ENCODE peak calls at places on chromosomes 12 and 14, in seven cellular contexts. V is HCT116, R is K562, M is HepG2, J is GM12878, H is SK-N-SH, T is H1. A is an unnamed sample.

GRCh38 chr14:22545842-22546721 is 42.9 kb downstream of the DAD1 start:
- DNase-seq in V (no peak), R (no peak), M (no peak), J (no peak), H (no peak), T (no peak), A (no peak)

GRCh38 chr14:80456200-80456599 is 244.9 kb upstream of the DIO2 start:
- DNase-seq in V (no peak), R (no peak), M (no peak), J (no peak), H (no peak), T (no peak), A (no peak)

GRCh38 chr14:71488703-71489141 is 443.5 kb upstream of the RGS6 start:
- DNase-seq in V (no peak), R (no peak), M (no peak), J (no peak), H (no peak), T (no peak), A (no peak)

GRCh38 chr12:63036216-63036973 is 101.4 kb upstream of the PPM1H start:
- DNase-seq in V (no peak), R (no peak), M (no peak), J (no peak), H (no peak), T (no peak), A (no peak)

GRCh38 chr12:107385518-107385917 is 292.2 kb upstream of the CRY1 start:
- DNase-seq in V (no peak), R (no peak), M (no peak), J (no peak), H (no peak), T (no peak), A (no peak)

GRCh38 chr12:89454080-89454848 is 70.3 kb downstream of the GALNT4 start:
- DNase-seq in V (no peak), R (no peak), M (no peak), J (no peak), H (no peak), T (no peak), A (no peak)

GRCh38 chr12:122921917-122922316 is 26.0 kb upstream of the VPS37B start:
- DNase-seq in V (no peak), R (no peak), M (no peak), J (no peak), H (no peak), T (no peak), A (no peak)

GRCh38 chr14:87084908-87085307 is 908.1 kb downstream of the GALC start:
- DNase-seq in V (no peak), R (no peak), M (no peak), J (no peak), H (no peak), T (no peak), A (no peak)

GRCh38 chr14:100712490-100712889 is 14.2 kb upstream of the DLK1 start:
- DNase-seq in V (no peak), R (no peak), M (no peak), J (no peak), H (no peak), T (no peak), A (no peak)

GRCh38 chr12:26878661-26879119 is 45.7 kb upstream of the ITPR2 start:
- DNase-seq in V (no peak), R (no peak), M (no peak), J (no peak), H (peak), T (no peak), A (no peak)

GRCh38 chr12:51846911-51847829 is 1.3 kb downstream of the FIGNL2 start:
- DNase-seq in V (no peak), R (peak), M (no peak), J (no peak), H (peak), T (no peak), A (no peak)

GRCh38 chr12:13670249-13670648 is 311.2 kb downstream of the GRIN2B start:
- DNase-seq in V (no peak), R (no peak), M (no peak), J (no peak), H (no peak), T (no peak), A (no peak)

GRCh38 chr12:117134059-117134458 is 34.8 kb upstream of the TESC start:
- DNase-seq in V (no peak), R (no peak), M (no peak), J (no peak), H (no peak), T (no peak), A (no peak)

GRCh38 chr12:32444895-32445294 is 45.5 kb downstream of the FGD4 start:
- DNase-seq in V (peak), R (no peak), M (peak), J (no peak), H (no peak), T (no peak), A (no peak)

GRCh38 chr14:29035129-29035528 is 268.5 kb downstream of the FOXG1 start:
- DNase-seq in V (no peak), R (no peak), M (no peak), J (no peak), H (no peak), T (no peak), A (no peak)

GRCh38 chr12:63445266-63445665 is 223.0 kb downstream of the DPY19L2 start:
- DNase-seq in V (no peak), R (no peak), M (no peak), J (no peak), H (no peak), T (no peak), A (no peak)

GRCh38 chr12:1605129-1606020 is 11.0 kb upstream of the FBXL14 start:
- DNase-seq in V (peak), R (peak), M (peak), J (no peak), H (peak), T (no peak), A (peak)

GRCh38 chr12:88469136-88469535 is 111.1 kb downstream of the KITLG start:
- DNase-seq in V (no peak), R (no peak), M (no peak), J (no peak), H (no peak), T (no peak), A (no peak)

GRCh38 chr14:93752980-93753561 is 35.2 kb downstream of the PRIMA1 start:
- DNase-seq in V (no peak), R (no peak), M (no peak), J (no peak), H (peak), T (no peak), A (no peak)

GRCh38 chr12:113819495-113819894 is 146.6 kb downstream of the RBM19 start:
- DNase-seq in V (no peak), R (no peak), M (no peak), J (no peak), H (no peak), T (no peak), A (no peak)

GRCh38 chr12:22971247-22971646 is 346.3 kb downstream of the ETNK1 start:
- DNase-seq in V (no peak), R (no peak), M (no peak), J (no peak), H (no peak), T (no peak), A (no peak)

GRCh38 chr14:43894534-43894933 is 612.5 kb downstream of the FSCB start:
- DNase-seq in V (peak), R (peak), M (no peak), J (no peak), H (peak), T (no peak), A (no peak)

GRCh38 chr14:91337699-91338335 is 79.8 kb downstream of the CCDC88C start:
- DNase-seq in V (no peak), R (no peak), M (no peak), J (no peak), H (no peak), T (no peak), A (no peak)

GRCh38 chr12:63045020-63045860 is 105.8 kb downstream of the AVPR1A start:
- DNase-seq in V (no peak), R (no peak), M (no peak), J (no peak), H (no peak), T (no peak), A (no peak)

GRCh38 chr12:18857656-18858055 is 119.7 kb downstream of the CAPZA3 start:
- DNase-seq in V (no peak), R (no peak), M (no peak), J (no peak), H (no peak), T (no peak), A (no peak)

GRCh38 chr14:55451398-55451797 is 11.0 kb upstream of the TBPL2 start:
- DNase-seq in V (no peak), R (no peak), M (no peak), J (no peak), H (no peak), T (no peak), A (no peak)

GRCh38 chr12:51886021-51886710 is 1.7 kb upstream of the ANKRD33 start:
- DNase-seq in V (no peak), R (peak), M (peak), J (no peak), H (no peak), T (no peak), A (no peak)

GRCh38 chr12:94872007-94872653 is 131.4 kb downstream of the NDUFA12 start:
- DNase-seq in V (no peak), R (no peak), M (no peak), J (no peak), H (no peak), T (no peak), A (peak)

GRCh38 chr12:107976331-107976730 is 152.8 kb upstream of the WSCD2 start:
- DNase-seq in V (no peak), R (no peak), M (no peak), J (no peak), H (no peak), T (no peak), A (no peak)

GRCh38 chr12:111413442-111414086 is 7.8 kb downstream of the SH2B3 start:
- DNase-seq in V (no peak), R (no peak), M (no peak), J (no peak), H (no peak), T (no peak), A (no peak)

GRCh38 chr12:110345176-110345651 is 58.3 kb downstream of the ANAPC7 start:
- DNase-seq in V (no peak), R (no peak), M (peak), J (no peak), H (no peak), T (no peak), A (peak)

GRCh38 chr14:71220462-71220861 is 313.2 kb downstream of the PCNX1 start:
- DNase-seq in V (no peak), R (no peak), M (no peak), J (no peak), H (no peak), T (no peak), A (no peak)

GRCh38 chr14:29554335-29554734 is 373.3 kb downstream of the PRKD1 start:
- DNase-seq in V (no peak), R (no peak), M (no peak), J (no peak), H (no peak), T (no peak), A (no peak)

GRCh38 chr12:55692631-55693322 is 14.9 kb downstream of the ITGA7 start:
- DNase-seq in V (no peak), R (no peak), M (no peak), J (no peak), H (no peak), T (no peak), A (no peak)

GRCh38 chr12:34625116-34625515 is 602.8 kb downstream of the ALG10 start:
- DNase-seq in V (peak), R (peak), M (peak), J (no peak), H (no peak), T (no peak), A (peak)

DNA sequence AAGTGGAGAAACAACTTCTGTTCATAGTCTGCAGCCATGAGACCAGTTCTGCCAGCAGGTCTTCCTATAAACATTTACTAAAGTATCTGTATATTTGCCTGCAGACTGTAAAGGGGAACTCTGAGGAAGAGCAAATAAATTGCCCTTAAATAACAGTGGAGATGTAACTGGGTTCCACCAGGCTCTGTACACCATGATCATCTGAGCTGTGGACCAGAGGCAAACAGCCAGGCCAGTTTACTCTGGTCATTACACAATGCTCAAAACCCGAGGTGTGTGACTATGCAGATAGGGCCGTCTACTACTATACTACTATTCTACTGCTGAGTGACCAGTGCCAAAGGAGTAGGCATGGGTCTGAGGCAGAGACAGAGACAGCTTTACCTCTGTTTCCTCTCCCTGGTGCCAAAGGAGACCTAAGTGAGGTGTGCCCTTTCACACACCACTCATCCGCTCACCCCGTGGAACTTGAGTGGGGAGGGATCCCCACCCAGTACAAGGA is 21.2 kb upstream of the CERS5 start:
- DNase-seq in V (no peak), R (no peak), M (peak), J (no peak), H (no peak), T (no peak), A (peak)
- TF ChIP-seq JUND in V (no peak), R (no peak), M (no peak), J (no peak), H (no peak), T (no peak), A (no peak)

DNA sequence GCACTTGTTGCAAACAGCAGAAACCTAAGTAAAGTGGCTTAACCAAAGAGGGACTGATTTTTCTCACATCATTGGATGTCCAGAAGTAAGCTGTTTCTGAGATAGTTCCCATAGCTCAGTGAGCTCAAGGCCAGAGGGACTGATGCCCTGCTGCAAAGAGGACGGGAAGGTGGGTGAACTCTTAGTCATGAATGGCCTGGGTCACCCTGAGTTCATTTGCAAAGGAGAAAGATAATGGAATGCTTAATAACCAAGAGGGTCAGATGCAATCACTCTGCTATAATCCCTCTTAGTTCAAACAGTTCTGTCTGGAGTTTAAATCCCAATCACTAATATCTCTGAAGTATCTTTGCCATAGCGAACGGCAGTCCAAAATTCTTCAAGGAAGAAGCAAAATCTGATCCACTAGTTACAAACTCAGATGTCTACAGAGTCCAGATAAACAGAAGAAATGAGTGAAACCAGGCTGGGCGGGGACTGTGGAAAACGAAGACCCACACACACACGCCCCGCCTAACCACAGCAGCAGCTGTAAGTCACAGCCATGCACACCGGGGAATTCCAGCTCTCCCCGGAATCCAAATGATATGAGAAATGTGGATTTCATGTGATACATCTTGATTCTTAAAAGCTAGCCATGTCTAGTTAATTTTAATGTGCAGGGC is 289.5 kb downstream of the TMEM132D start:
- DNase-seq in V (no peak), R (no peak), M (no peak), J (no peak), H (no peak), T (no peak), A (no peak)
- TF ChIP-seq JUND in V (no peak), R (no peak), M (no peak), J (no peak), H (no peak), T (no peak), A (no peak)

GRCh38 chr12:98228619-98229538 is 286.5 kb upstream of the TMPO start:
- DNase-seq in V (no peak), R (no peak), M (no peak), J (no peak), H (no peak), T (no peak), A (no peak)

GRCh38 chr12:98227162-98227561 is 288.2 kb upstream of the TMPO start:
- DNase-seq in V (peak), R (no peak), M (peak), J (no peak), H (peak), T (no peak), A (no peak)

GRCh38 chr12:98221243-98221808 is 294.1 kb upstream of the TMPO start:
- DNase-seq in V (no peak), R (no peak), M (no peak), J (no peak), H (no peak), T (no peak), A (no peak)

GRCh38 chr12:98220636-98221035 is 294.8 kb upstream of the TMPO start:
- DNase-seq in V (no peak), R (no peak), M (no peak), J (no peak), H (no peak), T (no peak), A (no peak)

GRCh38 chr12:98224584-98225221 is 290.7 kb upstream of the TMPO start:
- DNase-seq in V (no peak), R (no peak), M (no peak), J (peak), H (no peak), T (no peak), A (no peak)
- TF ChIP-seq JUND in V (no peak), R (no peak), M (no peak), J (no peak), H (no peak), T (no peak), A (no peak)

GRCh38 chr14:65373671-65374039 is 38.9 kb upstream of the FUT8 start:
- DNase-seq in V (no peak), R (no peak), M (no peak), J (no peak), H (no peak), T (no peak), A (no peak)

GRCh38 chr14:65370890-65371289 is 41.6 kb upstream of the FUT8 start:
- DNase-seq in V (no peak), R (no peak), M (no peak), J (no peak), H (no peak), T (no peak), A (no peak)

GRCh38 chr14:65371784-65372183 is 40.7 kb upstream of the FUT8 start:
- DNase-seq in V (no peak), R (no peak), M (no peak), J (no peak), H (no peak), T (no peak), A (no peak)

GRCh38 chr14:65369560-65369959 is 43.0 kb upstream of the FUT8 start:
- DNase-seq in V (no peak), R (no peak), M (no peak), J (no peak), H (no peak), T (no peak), A (no peak)

GRCh38 chr14:65373011-65373670 is 39.4 kb upstream of the FUT8 start:
- DNase-seq in V (no peak), R (no peak), M (no peak), J (no peak), H (no peak), T (no peak), A (no peak)
- TF ChIP-seq JUND in V (no peak), R (no peak), M (no peak), J (no peak), H (no peak), T (no peak), A (no peak)

GRCh38 chr12:92695577-92695976 is 7.2 kb upstream of the PLEKHG7 start:
- DNase-seq in V (no peak), R (no peak), M (no peak), J (no peak), H (no peak), T (no peak), A (no peak)
- TF ChIP-seq JUND in V (no peak), R (no peak), M (no peak), J (no peak), H (no peak), T (no peak), A (no peak)

DNA sequence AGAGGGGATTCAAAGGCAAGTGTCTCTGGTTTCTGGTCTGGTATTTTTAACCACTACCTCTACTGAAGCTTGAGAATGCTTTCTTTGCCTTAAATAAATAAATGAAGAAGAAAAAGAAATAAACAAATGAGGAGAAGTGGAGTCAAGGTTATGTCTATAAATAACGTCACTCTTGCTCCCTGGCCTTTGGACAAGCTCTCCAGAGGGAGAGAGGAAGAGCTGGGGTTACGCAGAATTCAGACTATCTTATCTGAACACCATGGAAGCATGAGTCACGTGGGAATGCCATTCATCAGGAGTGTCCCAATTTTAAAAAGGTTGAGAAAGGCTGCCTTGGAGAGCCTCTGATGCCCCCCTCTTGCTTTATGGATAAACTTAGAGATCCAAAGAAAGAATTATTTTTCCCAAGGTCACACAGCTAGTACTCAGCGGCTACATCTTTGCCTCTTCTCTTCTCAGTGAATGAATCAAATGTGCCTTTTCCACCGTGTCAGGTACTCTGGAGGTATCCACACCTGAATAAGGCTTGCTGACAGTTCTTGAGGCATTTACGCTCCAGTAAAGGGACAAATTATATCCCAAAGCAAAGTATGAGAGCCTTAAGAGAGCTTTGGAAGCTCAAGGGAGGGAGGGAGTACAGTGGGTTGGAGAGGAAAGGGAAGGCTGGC is 12.9 kb upstream of the MSI1 start:
- DNase-seq in V (no peak), R (peak), M (peak), J (no peak), H (no peak), T (no peak), A (no peak)
- TF ChIP-seq JUND in V (no peak), R (peak), M (no peak), J (no peak), H (no peak), T (no peak), A (no peak)

GRCh38 chr14:77306406-77307098 is 14.1 kb downstream of the POMT2 start:
- DNase-seq in V (no peak), R (no peak), M (no peak), J (no peak), H (no peak), T (no peak), A (no peak)
- TF ChIP-seq JUND in V (no peak), R (no peak), M (no peak), J (no peak), H (no peak), T (no peak), A (no peak)